ENCODE peak calls at places on chromosomes 12 and 14, in four cellular contexts. H is AG04450, G is heart right ventricle, R is GM23338. K is an unnamed sample.

GRCh38 chr12:92753976-92754885 is 51.4 kb downstream of the PLEKHG7 start:
- DNase-seq in R (no peak), H (no peak), G (no peak), K (no peak)

GRCh38 chr12:92226961-92227360 is 81.3 kb upstream of the BTG1 start:
- DNase-seq in R (no peak), H (no peak), G (no peak), K (no peak)

GRCh38 chr14:99143126-99143525 is 128.9 kb downstream of the BCL11B start:
- DNase-seq in G (no peak), H (no peak), R (no peak), K (no peak)

GRCh38 chr12:64691793-64692583 is 67.2 kb downstream of the GNS start:
- DNase-seq in G (no peak), R (peak), H (no peak), K (no peak)

GRCh38 chr14:28756896-28757570 is 9.6 kb upstream of the FOXG1 start:
- DNase-seq in H (no peak), R (peak), G (no peak), K (no peak)

GRCh38 chr12:65597527-65597926 is 226.8 kb upstream of the HMGA2 start:
- DNase-seq in H (no peak), R (no peak), G (no peak), K (no peak)

GRCh38 chr12:110565919-110566871 is 16.9 kb downstream of the PPTC7 start:
- DNase-seq in H (no peak), G (no peak), R (no peak), K (no peak)

GRCh38 chr12:31928246-31929139 is 30.7 kb upstream of the RESF1 start:
- DNase-seq in H (no peak), R (no peak), G (no peak), K (no peak)

GRCh38 chr12:92047058-92047826 is 98.4 kb downstream of the BTG1 start:
- DNase-seq in G (no peak), R (no peak), H (no peak), K (no peak)

GRCh38 chr12:76308866-76309265 is 39.3 kb downstream of the BBS10 start:
- DNase-seq in G (no peak), H (no peak), R (no peak), K (no peak)

GRCh38 chr12:105761075-105761474 is 377.7 kb downstream of the NUAK1 start:
- DNase-seq in G (no peak), R (no peak), H (no peak), K (no peak)

GRCh38 chr12:122886851-122887816 is 8.8 kb downstream of the VPS37B start:
- DNase-seq in G (no peak), H (no peak), R (no peak), K (no peak)

GRCh38 chr14:90287791-90288190 is 31.4 kb downstream of the PSMC1 start:
- DNase-seq in G (no peak), H (no peak), R (no peak), K (no peak)

GRCh38 chr14:69133206-69134125 is 19.5 kb downstream of the DCAF5 start:
- DNase-seq in H (no peak), G (no peak), R (no peak), K (peak)

GRCh38 chr12:3545121-3545796 is 54.3 kb downstream of the PRMT8 start:
- DNase-seq in R (no peak), H (no peak), G (no peak), K (no peak)

GRCh38 chr12:6943387-6943718 is 263 bp upstream of the RNU7-1 start:
- DNase-seq in H (peak), R (peak), G (no peak), K (peak)

GRCh38 chr12:92729773-92730305 is 27.1 kb downstream of the PLEKHG7 start:
- DNase-seq in G (no peak), R (no peak), H (no peak), K (no peak)

GRCh38 chr12:79327465-79327864 is 363.3 kb downstream of the PAWR start:
- DNase-seq in H (no peak), G (no peak), R (no peak), K (no peak)

GRCh38 chr12:122148657-122149056 is 25.4 kb downstream of the IL31 start:
- DNase-seq in G (no peak), R (no peak), H (peak), K (no peak)

GRCh38 chr12:101697930-101698781 is 716 bp downstream of the CHPT1 start:
- DNase-seq in G (peak), H (no peak), R (peak), K (no peak)

GRCh38 chr12:100026241-100026640 is 41.5 kb upstream of the ANKS1B start:
- DNase-seq in R (no peak), H (no peak), G (no peak), K (no peak)

GRCh38 chr12:98736352-98737326 is 91.5 kb downstream of the APAF1 start:
- DNase-seq in R (no peak), H (no peak), G (no peak), K (no peak)

GRCh38 chr12:107200394-107200793 is 107.0 kb upstream of the CRY1 start:
- DNase-seq in H (peak), R (no peak), G (no peak), K (no peak)

GRCh38 chr12:30877110-30877875 is 49.3 kb upstream of the TSPAN11 start:
- DNase-seq in R (peak), G (no peak), H (no peak), K (no peak)

GRCh38 chr12:94165152-94165551 is 16.8 kb downstream of the PLXNC1 start:
- DNase-seq in H (no peak), G (no peak), R (peak), K (no peak)

GRCh38 chr14:68143341-68143807 is 323.8 kb downstream of the RAD51B start:
- DNase-seq in G (peak), R (no peak), H (no peak), K (no peak)

GRCh38 chr12:40028296-40028695 is 77.6 kb downstream of the SLC2A13 start:
- DNase-seq in G (no peak), H (no peak), R (no peak), K (no peak)

GRCh38 chr12:66072566-66072965 is 58.0 kb downstream of the LLPH start:
- DNase-seq in G (no peak), H (no peak), R (no peak), K (no peak)

GRCh38 chr14:65431951-65432350 is 19.4 kb downstream of the FUT8 start:
- DNase-seq in H (no peak), R (no peak), G (no peak), K (no peak)

GRCh38 chr12:19482551-19483109 is 43.3 kb downstream of the AEBP2 start:
- DNase-seq in G (peak), H (no peak), R (peak), K (no peak)
- H3K4me3 ChIP-seq in G (no peak), H (no peak), R (peak), K (no peak)

GRCh38 chr14:102795060-102795925 is 18.0 kb downstream of the TRAF3 start:
- DNase-seq in G (no peak), R (no peak), H (no peak), K (peak)
- TF ChIP-seq CTCF in G (no peak), R (no peak), H (peak), K (peak)

GRCh38 chr12:481422-481821 is 21.7 kb downstream of the B4GALNT3 start:
- DNase-seq in H (no peak), G (peak), R (no peak), K (no peak)
- H3K4me3 ChIP-seq in H (no peak), G (no peak), R (no peak), K (no peak)

GRCh38 chr12:29591140-29592020 is 93.9 kb upstream of the OVCH1 start:
- DNase-seq in R (peak), H (no peak), G (no peak), K (no peak)
- TF ChIP-seq CTCF in R (peak), H (peak), G (peak), K (peak)

GRCh38 chr14:73755434-73756014 is 41.3 kb upstream of the PNMA1 start:
- DNase-seq in R (no peak), H (no peak), G (no peak), K (no peak)

GRCh38 chr14:73752297-73752992 is 38.3 kb upstream of the PNMA1 start:
- DNase-seq in H (no peak), G (peak), R (peak), K (peak)

GRCh38 chr14:73754911-73755360 is 40.8 kb upstream of the PNMA1 start:
- DNase-seq in H (no peak), G (peak), R (peak), K (no peak)

GRCh38 chr14:73753043-73753886 is 39.1 kb upstream of the PNMA1 start:
- DNase-seq in G (no peak), H (no peak), R (no peak), K (no peak)

DNA sequence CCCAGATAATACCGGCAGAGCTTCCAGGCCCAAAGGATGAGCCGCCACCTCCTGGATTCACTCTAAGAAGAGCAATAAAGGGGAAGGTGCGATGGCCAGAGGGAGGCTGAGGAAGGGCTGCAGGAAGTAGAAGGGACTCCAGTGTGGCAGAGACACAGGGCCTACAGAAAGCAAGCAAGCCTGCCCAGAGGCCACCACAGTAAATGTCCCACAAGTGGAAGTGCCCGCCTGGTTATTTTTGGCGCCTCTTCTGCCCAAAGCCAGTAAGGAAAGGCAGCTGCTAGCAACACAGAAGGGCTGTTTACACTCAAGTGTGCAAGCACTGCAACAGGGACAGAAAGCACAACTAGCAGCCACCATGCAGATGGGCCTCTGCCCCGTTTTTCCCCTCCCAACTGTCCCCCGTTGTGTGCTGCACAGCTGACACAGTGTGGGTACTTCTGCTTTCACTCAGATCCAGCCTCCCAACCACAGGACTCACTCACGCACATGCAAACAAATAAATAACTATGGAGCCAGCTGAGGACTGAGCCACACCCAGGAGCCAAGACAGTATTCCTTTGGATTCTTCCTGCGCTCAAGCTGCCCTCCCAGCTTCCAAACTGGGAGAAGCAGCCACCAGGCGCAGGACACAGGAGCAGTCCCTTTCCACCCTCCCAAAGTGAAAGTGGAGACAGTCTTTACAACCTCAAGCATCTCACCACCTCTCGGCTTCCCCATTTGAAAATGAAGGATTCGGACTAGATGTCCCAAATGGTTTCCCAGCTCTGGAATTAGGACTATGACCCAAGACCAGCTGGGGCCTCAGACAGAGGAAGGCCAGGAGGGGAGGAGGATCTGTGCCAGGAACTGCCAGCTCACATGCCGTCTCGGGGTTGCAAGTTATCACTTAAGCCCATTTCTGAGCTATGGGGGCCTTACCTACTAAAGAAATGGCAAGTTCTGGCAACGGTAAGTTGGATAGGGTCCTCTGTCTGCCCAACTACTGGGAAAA is 40.0 kb upstream of the PNMA1 start:
- DNase-seq in H (no peak), G (no peak), R (no peak), K (no peak)
- H3K4me3 ChIP-seq in H (peak), G (peak), R (no peak), K (peak)

DNA sequence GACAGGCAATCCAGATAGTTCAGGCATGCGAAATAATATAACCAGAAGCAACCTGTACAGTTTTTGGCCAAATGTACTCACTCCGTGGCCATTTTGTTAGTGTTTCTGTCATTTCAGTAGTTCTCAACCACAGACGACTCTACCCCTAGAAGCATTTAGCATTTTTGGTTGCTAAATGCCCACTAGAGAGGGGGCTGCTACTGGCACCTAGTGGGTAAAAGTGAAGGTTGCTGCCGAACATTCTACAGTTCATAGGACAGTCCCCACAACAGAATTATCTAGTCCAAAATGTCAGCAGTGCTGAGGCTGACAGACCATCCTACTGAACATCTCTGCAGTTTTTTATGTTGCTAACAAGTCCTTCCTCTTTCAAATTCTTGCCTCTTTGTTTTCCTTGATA is 107.4 kb downstream of the TSHR start:
- DNase-seq in G (no peak), H (no peak), R (peak), K (no peak)
- TF ChIP-seq CTCF in G (peak), H (peak), R (peak), K (no peak)

GRCh38 chr14:37903561-37904191 is 304.0 kb upstream of the SSTR1 start:
- DNase-seq in R (peak), H (peak), G (no peak), K (peak)
- H3K4me3 ChIP-seq in R (no peak), H (no peak), G (no peak), K (peak)

K was measured in AG04449.